ENCODE peak calls at places on chromosomes 16 and 17, in six cellular contexts. J is PC-3, W is heart left ventricle, R is tibial artery, K is breast epithelium, U is left lung. I is an unnamed sample.

GRCh38 chr17:35764123-35764991 is 3.7 kb downstream of the C17orf50 start:
- DNase-seq in R (peak), W (peak), U (peak), J (peak), K (peak), I (peak)

GRCh38 chr17:35084987-35085386 is 21.5 kb upstream of the RFFL start:
- DNase-seq in R (no peak), W (no peak), K (no peak), J (peak), U (no peak), I (no peak)

GRCh38 chr16:30659507-30660423 is 1.5 kb downstream of the FBRS start:
- DNase-seq in K (peak), R (no peak), J (no peak), W (peak), U (peak), I (peak)

GRCh38 chr17:57455063-57455914 is 199.0 kb downstream of the MSI2 start:
- DNase-seq in W (peak), R (no peak), U (no peak), J (no peak), K (no peak), I (no peak)

GRCh38 chr17:54899721-54900456 is 763 bp upstream of the TOM1L1 start:
- DNase-seq in J (no peak), U (no peak), K (no peak), R (no peak), W (no peak), I (no peak)

GRCh38 chr17:59427425-59427921 is 96.0 kb downstream of the YPEL2 start:
- DNase-seq in R (no peak), K (no peak), J (peak), W (no peak), U (peak), I (no peak)

GRCh38 chr17:56441331-56441730 is 152.2 kb upstream of the NOG start:
- DNase-seq in U (no peak), J (peak), R (no peak), W (no peak), K (no peak), I (no peak)

GRCh38 chr17:77825621-77826020 is 132.9 kb upstream of the TNRC6C start:
- DNase-seq in W (no peak), J (no peak), R (no peak), U (no peak), K (no peak), I (no peak)

GRCh38 chr17:44110011-44110686 is 13.3 kb downstream of the HDAC5 start:
- DNase-seq in J (no peak), R (no peak), K (no peak), U (no peak), W (no peak), I (no peak)

GRCh38 chr17:50304781-50305404 is 30.6 kb downstream of the TMEM92 start:
- DNase-seq in U (no peak), K (no peak), R (no peak), W (no peak), J (no peak), I (no peak)

GRCh38 chr16:67579686-67580085 is 17.4 kb downstream of the CTCF start:
- DNase-seq in W (no peak), U (no peak), R (no peak), K (no peak), J (no peak), I (no peak)

GRCh38 chr16:77679901-77680300 is 42.4 kb upstream of the NUDT7 start:
- DNase-seq in U (no peak), W (no peak), J (no peak), K (no peak), R (no peak), I (no peak)

GRCh38 chr16:23469814-23470213 is 16.8 kb upstream of the COG7 start:
- DNase-seq in K (peak), W (no peak), U (no peak), J (peak), R (no peak), I (no peak)

GRCh38 chr17:62140836-62141235 is 75.8 kb upstream of the MED13 start:
- DNase-seq in W (no peak), R (no peak), U (peak), J (no peak), K (no peak), I (no peak)

GRCh38 chr16:17448640-17449638 is 21.8 kb downstream of the XYLT1 start:
- DNase-seq in J (no peak), R (peak), W (peak), K (no peak), U (peak), I (peak)

GRCh38 chr17:81867123-81867951 is 3.8 kb downstream of the ARHGDIA start:
- DNase-seq in U (no peak), K (no peak), W (no peak), R (no peak), J (peak), I (no peak)

GRCh38 chr17:10557422-10557821 is 8.0 kb upstream of the MYH2 start:
- DNase-seq in J (no peak), R (no peak), W (no peak), K (no peak), U (no peak), I (no peak)

GRCh38 chr17:78401246-78401645 is 22.8 kb downstream of the PGS1 start:
- DNase-seq in K (peak), U (no peak), J (no peak), W (no peak), R (no peak), I (peak)

GRCh38 chr16:47592232-47592631 is 131.1 kb downstream of the PHKB start:
- DNase-seq in W (no peak), R (no peak), U (no peak), K (no peak), J (no peak), I (no peak)

GRCh38 chr17:54903375-54903774 is 2.7 kb downstream of the TOM1L1 start:
- DNase-seq in K (peak), U (peak), W (peak), R (no peak), J (no peak), I (peak)

GRCh38 chr16:49795513-49795912 is 60.4 kb downstream of the ZNF423 start:
- DNase-seq in J (no peak), R (no peak), U (no peak), K (no peak), W (no peak), I (no peak)

GRCh38 chr17:56292010-56292409 is 138.7 kb downstream of the ANKFN1 start:
- DNase-seq in W (no peak), R (no peak), J (peak), U (no peak), K (no peak), I (no peak)

GRCh38 chr16:85523602-85524364 is 89.3 kb upstream of the GSE1 start:
- DNase-seq in J (no peak), K (no peak), W (no peak), R (no peak), U (peak), I (peak)

GRCh38 chr16:89134269-89134668 is 37.3 kb upstream of the CDH15 start:
- DNase-seq in K (no peak), W (peak), J (no peak), R (no peak), U (no peak), I (no peak)

GRCh38 chr17:17056167-17056562 is 13.9 kb downstream of the MPRIP start:
- DNase-seq in W (no peak), U (no peak), R (peak), J (no peak), K (peak), I (no peak)

GRCh38 chr17:352421-353212 is at the start of gene RPH3AL:
- DNase-seq in K (peak), R (peak), W (no peak), U (peak), J (peak), I (peak)

GRCh38 chr17:59406808-59407381 is 75.4 kb downstream of the YPEL2 start:
- DNase-seq in J (peak), W (no peak), K (no peak), R (no peak), U (no peak), I (peak)

GRCh38 chr17:63984206-63984605 is 11.5 kb upstream of the SCN4A start:
- DNase-seq in U (no peak), K (no peak), W (peak), R (no peak), J (no peak), I (no peak)

GRCh38 chr17:38333635-38334295 is 10.0 kb downstream of the GPR179 start:
- DNase-seq in W (no peak), R (no peak), U (no peak), K (no peak), J (peak), I (no peak)

GRCh38 chr17:40417609-40418427 is at the start of gene TOP2A:
- DNase-seq in J (peak), R (peak), U (peak), W (peak), K (peak), I (peak)

DNA sequence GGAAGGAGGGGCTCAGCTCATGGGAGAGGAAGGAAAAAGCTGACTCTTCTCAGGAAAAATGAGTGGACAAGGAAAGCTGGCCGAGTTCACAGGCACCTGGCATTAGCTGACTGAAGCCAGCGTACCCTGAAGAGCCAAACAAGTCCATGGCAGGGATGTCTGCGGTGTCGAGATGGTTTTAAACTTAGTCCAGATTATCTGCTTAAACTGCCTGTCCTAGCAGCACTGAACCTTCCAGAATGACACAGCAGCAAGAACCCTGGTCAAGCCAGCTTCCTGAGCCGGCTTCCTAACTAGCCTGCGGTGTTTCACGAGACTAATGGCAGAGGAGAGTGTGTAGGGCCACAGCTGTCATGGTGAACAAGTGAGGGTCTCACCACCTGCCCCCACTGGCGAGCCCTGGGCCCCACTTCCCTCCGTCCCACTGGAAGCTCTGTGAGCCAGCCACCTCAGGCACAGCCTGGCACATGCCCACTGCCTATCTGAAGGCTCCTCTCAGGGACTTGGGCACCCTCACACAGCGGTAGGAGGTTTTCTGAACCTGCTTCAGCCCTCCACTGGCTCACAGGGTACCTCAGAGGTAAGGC is 28.8 kb upstream of the MTSS2 start:
- DNase-seq in U (no peak), J (no peak), K (no peak), W (no peak), R (no peak), I (no peak)
- H3K27ac ChIP-seq in U (peak), J (peak), K (peak), W (peak), R (peak), I (peak)

DNA sequence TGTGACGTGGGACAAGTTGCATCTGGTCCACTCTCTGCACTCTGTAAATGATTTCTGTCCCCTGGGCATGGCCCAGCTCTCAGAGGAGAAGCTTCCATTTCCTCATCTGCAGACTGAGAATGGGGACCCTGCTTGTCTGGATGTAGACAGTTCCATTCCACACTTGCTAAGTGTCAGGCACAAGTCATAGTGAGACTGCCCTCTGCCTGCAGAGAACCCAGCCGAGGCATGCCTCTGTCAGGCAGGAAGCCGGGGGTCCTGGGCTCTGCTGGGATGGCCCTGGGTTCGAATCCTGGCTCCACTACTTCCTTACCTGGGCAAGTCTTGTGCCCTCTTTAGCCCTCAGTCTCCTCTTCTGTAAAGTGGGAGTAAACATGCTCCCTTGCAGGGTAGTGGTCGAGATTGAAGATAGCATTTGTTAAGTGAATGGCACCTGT is 4.1 kb downstream of the MAP2K3 start:
- DNase-seq in W (no peak), U (no peak), R (no peak), K (no peak), J (peak), I (no peak)
- H3K4me3 ChIP-seq in W (peak), U (peak), R (peak), K (peak), J (peak), I (no peak)

GRCh38 chr16:68825427-68825826 is 17.9 kb upstream of the TANGO6 start:
- DNase-seq in J (no peak), W (no peak), R (no peak), K (no peak), U (no peak), I (no peak)

GRCh38 chr16:68826652-68827051 is 16.7 kb upstream of the TANGO6 start:
- DNase-seq in W (no peak), U (no peak), R (no peak), J (no peak), K (no peak), I (no peak)

DNA sequence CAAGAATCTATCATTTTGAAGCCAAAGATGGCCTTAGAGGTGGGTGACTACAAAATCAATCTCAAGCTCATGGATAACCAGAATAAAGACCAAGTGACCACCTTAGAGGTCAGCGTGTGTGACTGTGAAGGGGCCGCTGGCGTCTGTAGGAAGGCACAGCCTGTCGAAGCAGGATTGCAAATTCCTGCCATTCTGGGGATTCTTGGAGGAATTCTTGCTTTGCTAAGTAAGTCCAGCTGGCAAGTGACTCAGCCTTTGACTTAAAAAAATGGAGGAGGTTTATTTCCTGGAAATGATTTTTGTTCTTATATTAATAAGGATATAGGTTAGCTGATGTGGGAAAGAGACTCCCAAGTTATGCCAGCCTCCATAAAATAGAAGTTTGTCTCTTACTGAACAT is 19.9 kb upstream of the TANGO6 start:
- DNase-seq in J (no peak), K (peak), R (no peak), W (no peak), U (no peak), I (no peak)
- H3K27ac ChIP-seq in J (no peak), K (no peak), R (peak), W (no peak), U (no peak), I (no peak)

DNA sequence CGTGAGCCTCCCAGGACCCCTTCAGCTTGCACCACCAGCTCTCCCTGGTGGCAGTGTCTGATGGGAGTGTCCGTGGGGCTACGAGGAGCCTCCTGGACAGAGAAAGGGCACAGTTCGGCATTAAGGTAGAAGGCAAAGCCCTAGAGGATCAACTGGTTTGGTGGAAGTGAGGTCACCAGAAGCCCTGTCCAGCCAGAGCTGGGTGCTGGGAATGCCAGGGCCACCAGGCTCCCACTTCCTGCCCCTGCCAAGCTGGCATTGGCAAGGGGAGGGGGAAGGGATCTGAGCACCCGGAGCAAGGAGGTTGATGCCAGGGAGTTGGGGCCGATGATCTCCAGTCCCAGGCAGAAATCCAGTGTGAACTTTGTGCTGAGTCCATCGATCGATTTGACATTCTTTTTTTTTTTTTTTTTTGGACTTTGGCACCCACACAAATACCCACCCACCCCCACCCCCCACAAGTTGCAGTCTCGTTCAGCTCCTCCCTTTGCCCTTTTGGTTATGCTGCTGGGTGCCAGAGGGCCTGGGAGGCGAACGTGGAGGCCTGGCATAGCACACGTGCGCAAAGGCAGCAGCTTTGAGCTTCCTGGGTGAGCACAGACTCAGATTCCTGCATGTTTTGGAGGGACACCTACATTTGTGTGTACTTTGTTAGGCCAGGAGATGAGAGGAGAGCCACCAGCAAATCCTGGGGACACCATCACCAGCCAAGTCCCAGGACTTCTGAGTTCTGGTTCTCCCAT is 2.1 kb downstream of the NHERF1 start:
- DNase-seq in W (no peak), R (no peak), J (peak), K (peak), U (no peak), I (no peak)
- H3K4me3 ChIP-seq in W (peak), R (peak), J (peak), K (peak), U (peak), I (peak)

GRCh38 chr17:4585203-4585939 is 1.0 kb downstream of the SMTNL2 start:
- DNase-seq in U (no peak), K (no peak), R (no peak), J (no peak), W (no peak), I (no peak)
- H3K27ac ChIP-seq in U (no peak), K (no peak), R (no peak), J (no peak), W (peak), I (peak)

GRCh38 chr17:68353121-68353521 is 61.8 kb downstream of the ARSG start:
- DNase-seq in K (no peak), J (peak), U (no peak), R (no peak), W (no peak), I (no peak)

GRCh38 chr17:68356949-68357455 is 65.7 kb downstream of the ARSG start:
- DNase-seq in K (no peak), J (no peak), U (no peak), W (no peak), R (no peak), I (no peak)

GRCh38 chr17:68357886-68358285 is 66.6 kb downstream of the ARSG start:
- DNase-seq in K (no peak), J (no peak), U (no peak), W (no peak), R (no peak), I (no peak)

GRCh38 chr17:68355093-68355492 is 63.8 kb downstream of the ARSG start:
- DNase-seq in U (no peak), R (no peak), K (no peak), J (peak), W (no peak), I (no peak)

GRCh38 chr17:68356520-68356919 is 65.2 kb downstream of the ARSG start:
- DNase-seq in R (no peak), J (no peak), K (no peak), U (no peak), W (no peak), I (no peak)
- H3K4me3 ChIP-seq in R (no peak), J (no peak), K (no peak), U (no peak), W (no peak), I (no peak)

DNA sequence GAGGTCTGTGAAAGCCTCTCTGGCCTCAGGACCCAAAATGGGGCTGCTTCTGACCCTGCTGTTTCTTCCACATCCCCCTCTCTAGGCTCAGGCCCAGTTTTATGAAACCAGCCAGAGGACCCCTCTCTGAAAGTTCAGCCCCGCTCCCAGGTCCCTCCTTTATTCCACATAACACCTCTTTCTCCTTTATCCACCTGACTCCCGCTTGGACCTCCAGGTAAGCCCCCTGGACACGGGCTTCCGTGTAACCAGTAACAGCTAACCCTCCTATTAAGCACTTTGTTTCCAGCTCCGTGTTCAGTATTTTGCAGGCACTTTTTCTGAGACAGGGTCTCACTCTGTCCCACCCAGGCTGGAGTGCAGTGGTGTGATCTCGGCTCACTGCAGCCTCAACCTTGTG is 37.4 kb downstream of the PSME3IP1 start:
- DNase-seq in U (no peak), W (no peak), J (no peak), R (no peak), K (no peak), I (no peak)
- H3K27ac ChIP-seq in U (peak), W (peak), J (no peak), R (no peak), K (peak), I (peak)

GRCh38 chr17:47703671-47704070 is 9.7 kb downstream of the TBKBP1 start:
- DNase-seq in K (no peak), R (no peak), U (no peak), W (peak), J (no peak), I (no peak)

GRCh38 chr17:47704116-47704515 is 10.2 kb downstream of the TBKBP1 start:
- DNase-seq in U (no peak), R (no peak), J (no peak), W (peak), K (no peak), I (no peak)

GRCh38 chr17:47701603-47702002 is 7.6 kb downstream of the TBKBP1 start:
- DNase-seq in K (no peak), W (peak), J (no peak), R (no peak), U (peak), I (no peak)

GRCh38 chr17:47702391-47702995 is 8.5 kb downstream of the TBKBP1 start:
- DNase-seq in K (no peak), W (peak), R (no peak), U (peak), J (no peak), I (no peak)

DNA sequence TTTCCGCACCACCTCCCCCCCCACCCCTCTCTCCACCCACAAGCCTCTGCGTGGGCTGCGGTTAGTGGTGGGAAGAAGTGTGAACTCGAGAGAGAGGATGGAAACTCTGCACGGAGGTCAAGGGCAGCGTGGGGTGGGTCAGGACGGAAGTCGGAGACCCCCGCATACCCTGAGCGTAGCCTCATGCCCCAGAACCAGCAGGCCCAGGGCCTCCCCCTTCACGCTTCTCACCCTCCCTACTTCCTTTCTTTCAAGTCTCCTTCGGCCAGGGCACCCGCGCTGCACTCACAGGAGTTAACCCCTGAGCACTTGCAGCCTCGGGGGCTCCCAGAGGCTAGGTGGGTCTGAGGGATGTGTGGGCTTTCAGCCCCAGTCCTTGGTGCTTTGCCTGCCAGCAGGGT is 9.2 kb downstream of the TBKBP1 start:
- DNase-seq in K (no peak), W (peak), U (no peak), R (no peak), J (no peak), I (no peak)
- H3K4me3 ChIP-seq in K (no peak), W (no peak), U (no peak), R (no peak), J (no peak), I (no peak)